ENCODE peak calls at places on chromosomes 6 and 20, in eight cellular contexts. O is stimulated activated CD4-positive, alpha-beta T cell treated with anti-CD3 and anti-CD28 coated beads, Interleukin-1b, Interleukin-23, amount 100 ng/mL, for 1 hour; S is amniotic stem cell; H is WTC11; X is kidney tubule cell; F is CD8-positive, alpha-beta T cell; Z is Karpas-422; U is neural crest cell. C is an unnamed sample.

GRCh38 chr20:4065405-4065841 is 50.1 kb upstream of the RNF24 start:
- DNase-seq in X (no peak), O (no peak), U (no peak), H (no peak), F (no peak), Z (no peak), S (no peak), C (no peak)

GRCh38 chr6:135221505-135221904 is 40.4 kb downstream of the MYB start:
- DNase-seq in H (no peak), S (no peak), U (no peak), O (no peak), Z (no peak), F (no peak), X (no peak), C (no peak)

GRCh38 chr20:356745-357144 is 9.8 kb downstream of the NRSN2 start:
- DNase-seq in U (no peak), S (no peak), H (no peak), F (no peak), X (no peak), O (no peak), Z (no peak), C (no peak)

GRCh38 chr6:170134077-170135040 is 156.5 kb downstream of the DLL1 start:
- DNase-seq in O (no peak), F (no peak), Z (no peak), H (no peak), X (no peak), S (no peak), U (no peak), C (no peak)

GRCh38 chr6:129555206-129555832 is 154.7 kb downstream of the ARHGAP18 start:
- DNase-seq in H (no peak), Z (no peak), F (no peak), U (no peak), S (no peak), X (no peak), O (no peak), C (no peak)

GRCh38 chr6:108544586-108544985 is 16.1 kb upstream of the FOXO3 start:
- DNase-seq in U (no peak), O (no peak), F (no peak), H (no peak), S (no peak), Z (no peak), X (no peak), C (no peak)

GRCh38 chr6:133983099-133983939 is 30.3 kb downstream of the TBPL1 start:
- DNase-seq in O (peak), F (peak), S (no peak), H (no peak), Z (no peak), U (no peak), X (no peak), C (no peak)

GRCh38 chr6:72206606-72207005 is 320.3 kb downstream of the RIMS1 start:
- DNase-seq in S (no peak), H (peak), F (no peak), Z (no peak), U (no peak), X (no peak), O (no peak), C (no peak)

GRCh38 chr6:129631070-129631469 is 78.9 kb downstream of the ARHGAP18 start:
- DNase-seq in X (no peak), F (no peak), Z (no peak), H (no peak), U (no peak), O (no peak), S (no peak), C (no peak)

GRCh38 chr6:154247119-154247814 is 109.3 kb downstream of the IPCEF1 start:
- DNase-seq in H (no peak), S (no peak), U (no peak), F (no peak), O (no peak), Z (no peak), X (no peak), C (no peak)

GRCh38 chr6:160088069-160088773 is 33.4 kb upstream of the SLC22A1 start:
- DNase-seq in Z (peak), H (peak), F (no peak), S (peak), O (no peak), U (peak), X (peak), C (no peak)

GRCh38 chr6:16602035-16602434 is 159.2 kb downstream of the ATXN1 start:
- DNase-seq in F (no peak), U (no peak), X (no peak), H (no peak), S (no peak), Z (no peak), O (no peak), C (no peak)

GRCh38 chr6:8881663-8882062 is 446.3 kb upstream of the SLC35B3 start:
- DNase-seq in X (no peak), H (no peak), F (no peak), U (no peak), O (no peak), Z (no peak), S (no peak), C (no peak)

GRCh38 chr6:90293319-90293937 is 3.2 kb downstream of the BACH2 start:
- DNase-seq in H (no peak), F (no peak), U (no peak), Z (no peak), X (peak), O (no peak), S (no peak), C (no peak)

GRCh38 chr20:9353916-9354276 is 160.5 kb upstream of the LAMP5 start:
- DNase-seq in S (no peak), Z (no peak), U (no peak), H (no peak), O (no peak), X (no peak), F (no peak), C (no peak)